ENCODE peak calls at places on chromosomes 2 and 18, in nine cellular contexts. One of them, this sample, is unnamed.
A peak's percentile ranks its signal among the peaks of the same experiment; 100 is the strongest.

GRCh38 chr2:236668531-236668969 is 98.9 kb downstream of the ACKR3 start:
- DNase-seq in neural progenitor cell: no peak
- DNase-seq in CD4-positive, alpha-beta T cell: no peak
- DNase-seq in A549: no peak
- DNase-seq in foreskin fibroblast: no peak
- DNase-seq in pons: no peak
- DNase-seq in stimulated activated CD8-positive, alpha-beta memory T cell treated with anti-CD3 and anti-CD28 coated beads, Interleukin-4, amount 100 ng/mL, for 24 hours: no peak
- DNase-seq in T-helper 9 cell: no peak
- DNase-seq in NCI-H1092: no peak
- DNase-seq in this sample: no peak

GRCh38 chr18:23560186-23560585 is 26.1 kb downstream of the NPC1 start:
- DNase-seq in neural progenitor cell: no peak
- DNase-seq in CD4-positive, alpha-beta T cell: no peak
- DNase-seq in A549: no peak
- DNase-seq in foreskin fibroblast: no peak
- DNase-seq in pons: peak; percentile 88
- DNase-seq in stimulated activated CD8-positive, alpha-beta memory T cell treated with anti-CD3 and anti-CD28 coated beads, Interleukin-4, amount 100 ng/mL, for 24 hours: no peak
- DNase-seq in T-helper 9 cell: no peak
- DNase-seq in NCI-H1092: no peak
- DNase-seq in this sample: no peak

GRCh38 chr2:31580321-31581117 is at the start of gene SRD5A2:
- DNase-seq in neural progenitor cell: peak; percentile 69
- DNase-seq in CD4-positive, alpha-beta T cell: no peak
- DNase-seq in A549: no peak
- DNase-seq in foreskin fibroblast: peak; percentile 49
- DNase-seq in pons: no peak
- DNase-seq in stimulated activated CD8-positive, alpha-beta memory T cell treated with anti-CD3 and anti-CD28 coated beads, Interleukin-4, amount 100 ng/mL, for 24 hours: no peak
- DNase-seq in T-helper 9 cell: no peak
- DNase-seq in NCI-H1092: no peak
- DNase-seq in this sample: no peak

GRCh38 chr2:218276986-218277755 is 6.9 kb downstream of the PNKD start:
- DNase-seq in neural progenitor cell: no peak
- DNase-seq in CD4-positive, alpha-beta T cell: no peak
- DNase-seq in A549: no peak
- DNase-seq in foreskin fibroblast: no peak
- DNase-seq in pons: no peak
- DNase-seq in stimulated activated CD8-positive, alpha-beta memory T cell treated with anti-CD3 and anti-CD28 coated beads, Interleukin-4, amount 100 ng/mL, for 24 hours: no peak
- DNase-seq in T-helper 9 cell: no peak
- DNase-seq in NCI-H1092: no peak
- DNase-seq in this sample: no peak

GRCh38 chr2:134225841-134226240 is 28.0 kb upstream of the MGAT5 start:
- DNase-seq in neural progenitor cell: peak; percentile 42
- DNase-seq in CD4-positive, alpha-beta T cell: no peak
- DNase-seq in A549: no peak
- DNase-seq in foreskin fibroblast: no peak
- DNase-seq in pons: no peak
- DNase-seq in stimulated activated CD8-positive, alpha-beta memory T cell treated with anti-CD3 and anti-CD28 coated beads, Interleukin-4, amount 100 ng/mL, for 24 hours: no peak
- DNase-seq in T-helper 9 cell: no peak
- DNase-seq in NCI-H1092: no peak
- DNase-seq in this sample: no peak

GRCh38 chr18:58609536-58609993 is 19.3 kb downstream of the ALPK2 start:
- DNase-seq in neural progenitor cell: no peak
- DNase-seq in CD4-positive, alpha-beta T cell: no peak
- DNase-seq in A549: no peak
- DNase-seq in foreskin fibroblast: no peak
- DNase-seq in pons: no peak
- DNase-seq in stimulated activated CD8-positive, alpha-beta memory T cell treated with anti-CD3 and anti-CD28 coated beads, Interleukin-4, amount 100 ng/mL, for 24 hours: no peak
- DNase-seq in T-helper 9 cell: no peak
- DNase-seq in NCI-H1092: no peak
- DNase-seq in this sample: no peak

GRCh38 chr2:98480598-98480997 is 35.9 kb downstream of the INPP4A start:
- DNase-seq in neural progenitor cell: no peak
- DNase-seq in CD4-positive, alpha-beta T cell: no peak
- DNase-seq in A549: no peak
- DNase-seq in foreskin fibroblast: no peak
- DNase-seq in pons: no peak
- DNase-seq in stimulated activated CD8-positive, alpha-beta memory T cell treated with anti-CD3 and anti-CD28 coated beads, Interleukin-4, amount 100 ng/mL, for 24 hours: no peak
- DNase-seq in T-helper 9 cell: no peak
- DNase-seq in NCI-H1092: no peak
- DNase-seq in this sample: no peak

GRCh38 chr2:127007652-127008051 is 99.3 kb downstream of the BIN1 start:
- DNase-seq in neural progenitor cell: no peak
- DNase-seq in CD4-positive, alpha-beta T cell: no peak
- DNase-seq in A549: no peak
- DNase-seq in foreskin fibroblast: peak; percentile 67
- DNase-seq in pons: no peak
- DNase-seq in stimulated activated CD8-positive, alpha-beta memory T cell treated with anti-CD3 and anti-CD28 coated beads, Interleukin-4, amount 100 ng/mL, for 24 hours: no peak
- DNase-seq in T-helper 9 cell: no peak
- DNase-seq in NCI-H1092: no peak
- DNase-seq in this sample: no peak

GRCh38 chr18:12238861-12239260 is 15.3 kb upstream of the CIDEA start:
- DNase-seq in neural progenitor cell: no peak
- DNase-seq in CD4-positive, alpha-beta T cell: no peak
- DNase-seq in A549: no peak
- DNase-seq in foreskin fibroblast: peak; percentile 70
- DNase-seq in pons: no peak
- DNase-seq in stimulated activated CD8-positive, alpha-beta memory T cell treated with anti-CD3 and anti-CD28 coated beads, Interleukin-4, amount 100 ng/mL, for 24 hours: no peak
- DNase-seq in T-helper 9 cell: no peak
- DNase-seq in NCI-H1092: no peak
- DNase-seq in this sample: no peak

GRCh38 chr2:71005271-71006202 is 10.9 kb upstream of the TEX261 start:
- DNase-seq in neural progenitor cell: no peak
- DNase-seq in CD4-positive, alpha-beta T cell: no peak
- DNase-seq in A549: no peak
- DNase-seq in foreskin fibroblast: no peak
- DNase-seq in pons: no peak
- DNase-seq in stimulated activated CD8-positive, alpha-beta memory T cell treated with anti-CD3 and anti-CD28 coated beads, Interleukin-4, amount 100 ng/mL, for 24 hours: no peak
- DNase-seq in T-helper 9 cell: no peak
- DNase-seq in NCI-H1092: no peak
- DNase-seq in this sample: no peak

GRCh38 chr2:206105541-206105940 is 19.6 kb upstream of the INO80D start:
- DNase-seq in neural progenitor cell: no peak
- DNase-seq in CD4-positive, alpha-beta T cell: no peak
- DNase-seq in A549: no peak
- DNase-seq in foreskin fibroblast: no peak
- DNase-seq in pons: no peak
- DNase-seq in stimulated activated CD8-positive, alpha-beta memory T cell treated with anti-CD3 and anti-CD28 coated beads, Interleukin-4, amount 100 ng/mL, for 24 hours: no peak
- DNase-seq in T-helper 9 cell: no peak
- DNase-seq in NCI-H1092: no peak
- DNase-seq in this sample: no peak

GRCh38 chr2:238727585-238728321 is 120.1 kb upstream of the TWIST2 start:
- DNase-seq in neural progenitor cell: no peak
- DNase-seq in CD4-positive, alpha-beta T cell: no peak
- DNase-seq in A549: no peak
- DNase-seq in foreskin fibroblast: peak; percentile 96
- DNase-seq in pons: no peak
- DNase-seq in stimulated activated CD8-positive, alpha-beta memory T cell treated with anti-CD3 and anti-CD28 coated beads, Interleukin-4, amount 100 ng/mL, for 24 hours: no peak
- DNase-seq in T-helper 9 cell: no peak
- DNase-seq in NCI-H1092: no peak
- DNase-seq in this sample: no peak

GRCh38 chr2:121078869-121079268 is 206.1 kb downstream of the TFCP2L1 start:
- DNase-seq in neural progenitor cell: no peak
- DNase-seq in CD4-positive, alpha-beta T cell: no peak
- DNase-seq in A549: no peak
- DNase-seq in foreskin fibroblast: no peak
- DNase-seq in pons: no peak
- DNase-seq in stimulated activated CD8-positive, alpha-beta memory T cell treated with anti-CD3 and anti-CD28 coated beads, Interleukin-4, amount 100 ng/mL, for 24 hours: no peak
- DNase-seq in T-helper 9 cell: no peak
- DNase-seq in NCI-H1092: no peak
- DNase-seq in this sample: no peak

GRCh38 chr18:79685281-79685680 is 5.7 kb downstream of the CTDP1 start:
- DNase-seq in neural progenitor cell: no peak
- DNase-seq in CD4-positive, alpha-beta T cell: no peak
- DNase-seq in A549: no peak
- DNase-seq in foreskin fibroblast: no peak
- DNase-seq in pons: no peak
- DNase-seq in stimulated activated CD8-positive, alpha-beta memory T cell treated with anti-CD3 and anti-CD28 coated beads, Interleukin-4, amount 100 ng/mL, for 24 hours: no peak
- DNase-seq in T-helper 9 cell: no peak
- DNase-seq in NCI-H1092: no peak
- DNase-seq in this sample: no peak

GRCh38 chr2:38648107-38648761 is 17.7 kb upstream of the GALM start:
- DNase-seq in neural progenitor cell: no peak
- DNase-seq in CD4-positive, alpha-beta T cell: no peak
- DNase-seq in A549: no peak
- DNase-seq in foreskin fibroblast: no peak
- DNase-seq in pons: no peak
- DNase-seq in stimulated activated CD8-positive, alpha-beta memory T cell treated with anti-CD3 and anti-CD28 coated beads, Interleukin-4, amount 100 ng/mL, for 24 hours: no peak
- DNase-seq in T-helper 9 cell: no peak
- DNase-seq in NCI-H1092: no peak
- DNase-seq in this sample: peak; percentile 44

GRCh38 chr2:31266804-31267203 is 32.9 kb downstream of the EHD3 start:
- DNase-seq in neural progenitor cell: no peak
- DNase-seq in CD4-positive, alpha-beta T cell: no peak
- DNase-seq in A549: no peak
- DNase-seq in foreskin fibroblast: no peak
- DNase-seq in pons: no peak
- DNase-seq in stimulated activated CD8-positive, alpha-beta memory T cell treated with anti-CD3 and anti-CD28 coated beads, Interleukin-4, amount 100 ng/mL, for 24 hours: no peak
- DNase-seq in T-helper 9 cell: no peak
- DNase-seq in NCI-H1092: no peak
- DNase-seq in this sample: no peak

GRCh38 chr18:28412521-28412920 is 235.6 kb upstream of the CDH2 start:
- DNase-seq in neural progenitor cell: no peak
- DNase-seq in CD4-positive, alpha-beta T cell: no peak
- DNase-seq in A549: no peak
- DNase-seq in foreskin fibroblast: no peak
- DNase-seq in pons: no peak
- DNase-seq in stimulated activated CD8-positive, alpha-beta memory T cell treated with anti-CD3 and anti-CD28 coated beads, Interleukin-4, amount 100 ng/mL, for 24 hours: no peak
- DNase-seq in T-helper 9 cell: no peak
- DNase-seq in NCI-H1092: no peak
- DNase-seq in this sample: no peak

GRCh38 chr2:10333247-10333613 is 30.5 kb downstream of the HPCAL1 start:
- DNase-seq in neural progenitor cell: no peak
- DNase-seq in CD4-positive, alpha-beta T cell: no peak
- DNase-seq in A549: no peak
- DNase-seq in foreskin fibroblast: no peak
- DNase-seq in pons: peak; percentile 19
- DNase-seq in stimulated activated CD8-positive, alpha-beta memory T cell treated with anti-CD3 and anti-CD28 coated beads, Interleukin-4, amount 100 ng/mL, for 24 hours: no peak
- DNase-seq in T-helper 9 cell: no peak
- DNase-seq in NCI-H1092: no peak
- DNase-seq in this sample: no peak

GRCh38 chr2:239538357-239539052 is 137.7 kb upstream of the HDAC4 start:
- DNase-seq in neural progenitor cell: no peak
- DNase-seq in CD4-positive, alpha-beta T cell: no peak
- DNase-seq in A549: no peak
- DNase-seq in foreskin fibroblast: no peak
- DNase-seq in pons: no peak
- DNase-seq in stimulated activated CD8-positive, alpha-beta memory T cell treated with anti-CD3 and anti-CD28 coated beads, Interleukin-4, amount 100 ng/mL, for 24 hours: no peak
- DNase-seq in T-helper 9 cell: no peak
- DNase-seq in NCI-H1092: no peak
- DNase-seq in this sample: no peak

GRCh38 chr2:212124597-212124996 is 414.0 kb downstream of the ERBB4 start:
- DNase-seq in neural progenitor cell: peak; percentile 4
- DNase-seq in CD4-positive, alpha-beta T cell: no peak
- DNase-seq in A549: peak; percentile 0
- DNase-seq in foreskin fibroblast: no peak
- DNase-seq in pons: no peak
- DNase-seq in stimulated activated CD8-positive, alpha-beta memory T cell treated with anti-CD3 and anti-CD28 coated beads, Interleukin-4, amount 100 ng/mL, for 24 hours: no peak
- DNase-seq in T-helper 9 cell: no peak
- DNase-seq in NCI-H1092: no peak
- DNase-seq in this sample: no peak

GRCh38 chr2:104523921-104524320 is 330.0 kb upstream of the POU3F3 start:
- DNase-seq in neural progenitor cell: no peak
- DNase-seq in CD4-positive, alpha-beta T cell: no peak
- DNase-seq in A549: no peak
- DNase-seq in foreskin fibroblast: no peak
- DNase-seq in pons: no peak
- DNase-seq in stimulated activated CD8-positive, alpha-beta memory T cell treated with anti-CD3 and anti-CD28 coated beads, Interleukin-4, amount 100 ng/mL, for 24 hours: no peak
- DNase-seq in T-helper 9 cell: no peak
- DNase-seq in NCI-H1092: no peak
- DNase-seq in this sample: peak; percentile 21

GRCh38 chr18:68623342-68623741 is 91.6 kb downstream of the TMX3 start:
- DNase-seq in neural progenitor cell: peak; percentile 79
- DNase-seq in CD4-positive, alpha-beta T cell: no peak
- DNase-seq in A549: peak; percentile 15
- DNase-seq in foreskin fibroblast: peak; percentile 90
- DNase-seq in pons: peak; percentile 83
- DNase-seq in stimulated activated CD8-positive, alpha-beta memory T cell treated with anti-CD3 and anti-CD28 coated beads, Interleukin-4, amount 100 ng/mL, for 24 hours: peak; percentile 3
- DNase-seq in T-helper 9 cell: peak; percentile 2
- DNase-seq in NCI-H1092: peak; percentile 54
- DNase-seq in this sample: no peak

This sample was measured in NK-92 treated with Interleukin-12 subunit alpha and Interleukin-12 subunit beta, amount 100 ng/mL, for 24 hours.